ENCODE peak calls at places on chromosomes 16 and 17, in nine cellular contexts. F is GM12878, B is esophagus muscularis mucosa, Q is A549, V is stomach, K is suprapubic skin, A is transverse colon, L is SK-N-SH, O is HepG2. I is an unnamed sample.

GRCh38 chr17:76714336-76714735 is 3.6 kb upstream of the MXRA7 start:
- DNase-seq in F (no peak), B (no peak), Q (no peak), V (no peak), K (no peak), A (no peak), L (no peak), O (no peak), I (no peak)

GRCh38 chr17:3983945-3984484 is 19.8 kb upstream of the ATP2A3 start:
- DNase-seq in F (no peak), B (no peak), Q (peak; percentile 48), V (no peak), K (no peak), A (no peak), L (peak; percentile 25), O (no peak), I (no peak)

GRCh38 chr17:7138800-7139381 is 24.3 kb upstream of the ASGR2 start:
- DNase-seq in F (no peak), B (no peak), Q (no peak), V (no peak), K (no peak), A (no peak), L (no peak), O (peak; percentile 81), I (no peak)

GRCh38 chr16:27169511-27170071 is 33.7 kb upstream of the KDM8 start:
- DNase-seq in F (peak; percentile 13), B (no peak), Q (peak; percentile 68), V (peak; percentile 40), K (no peak), A (peak; percentile 28), L (peak; percentile 29), O (peak; percentile 53), I (no peak)

GRCh38 chr16:75929056-75929455 is 202.8 kb upstream of the CPHXL start:
- DNase-seq in F (no peak), B (no peak), Q (no peak), V (no peak), K (no peak), A (no peak), L (no peak), O (no peak), I (no peak)

GRCh38 chr16:66161942-66162341 is 204.5 kb upstream of the CDH5 start:
- DNase-seq in F (no peak), B (no peak), Q (peak; percentile 20), V (no peak), K (peak; percentile 71), A (no peak), L (no peak), O (no peak), I (no peak)

GRCh38 chr16:78505544-78506371 is 406.3 kb downstream of the WWOX start:
- DNase-seq in F (no peak), B (no peak), Q (no peak), V (peak; percentile 33), K (peak; percentile 84), A (peak; percentile 30), L (no peak), O (peak; percentile 80), I (peak; percentile 82)

GRCh38 chr17:76594676-76595075 is 9.0 kb upstream of the ST6GALNAC2 start:
- DNase-seq in F (no peak), B (no peak), Q (no peak), V (no peak), K (no peak), A (no peak), L (no peak), O (no peak), I (no peak)

GRCh38 chr17:8126306-8127066 is 2.6 kb upstream of the HES7 start:
- DNase-seq in F (no peak), B (no peak), Q (peak; percentile 80), V (no peak), K (no peak), A (peak; percentile 58), L (peak; percentile 84), O (no peak), I (peak; percentile 56)

GRCh38 chr17:76176701-76177574 is 35.9 kb upstream of the FOXJ1 start:
- DNase-seq in F (no peak), B (no peak), Q (no peak), V (no peak), K (no peak), A (no peak), L (no peak), O (no peak), I (no peak)

GRCh38 chr16:50067290-50067853 is 1.6 kb downstream of the HEATR3 start:
- DNase-seq in F (no peak), B (no peak), Q (peak; percentile 45), V (no peak), K (no peak), A (no peak), L (peak; percentile 53), O (peak; percentile 79), I (peak; percentile 23)

GRCh38 chr17:68021963-68022362 is 13.6 kb upstream of the KPNA2 start:
- DNase-seq in F (no peak), B (no peak), Q (no peak), V (no peak), K (no peak), A (no peak), L (no peak), O (no peak), I (no peak)

GRCh38 chr17:21186399-21187187 is 27.4 kb downstream of the TMEM11 start:
- DNase-seq in F (no peak), B (no peak), Q (no peak), V (no peak), K (no peak), A (no peak), L (no peak), O (no peak), I (no peak)

GRCh38 chr16:12349950-12350842 is 373.7 kb downstream of the SNX29 start:
- DNase-seq in F (no peak), B (no peak), Q (no peak), V (no peak), K (no peak), A (no peak), L (no peak), O (no peak), I (no peak)

GRCh38 chr16:65121870-65122723 is at the start of gene CDH11:
- DNase-seq in F (no peak), B (peak; percentile 91), Q (no peak), V (peak; percentile 25), K (no peak), A (peak; percentile 38), L (peak; percentile 82), O (no peak), I (peak; percentile 92)

GRCh38 chr16:4416200-4417032 is at the start of gene CORO7:
- DNase-seq in F (peak; percentile 76), B (peak; percentile 99), Q (peak; percentile 89), V (peak; percentile 98), K (peak; percentile 98), A (peak; percentile 98), L (peak; percentile 99), O (peak; percentile 80), I (peak; percentile 94)

GRCh38 chr16:84839956-84840355 is 20.2 kb downstream of the CRISPLD2 start:
- DNase-seq in F (no peak), B (no peak), Q (peak; percentile 37), V (no peak), K (no peak), A (no peak), L (peak; percentile 21), O (no peak), I (no peak)

DNA sequence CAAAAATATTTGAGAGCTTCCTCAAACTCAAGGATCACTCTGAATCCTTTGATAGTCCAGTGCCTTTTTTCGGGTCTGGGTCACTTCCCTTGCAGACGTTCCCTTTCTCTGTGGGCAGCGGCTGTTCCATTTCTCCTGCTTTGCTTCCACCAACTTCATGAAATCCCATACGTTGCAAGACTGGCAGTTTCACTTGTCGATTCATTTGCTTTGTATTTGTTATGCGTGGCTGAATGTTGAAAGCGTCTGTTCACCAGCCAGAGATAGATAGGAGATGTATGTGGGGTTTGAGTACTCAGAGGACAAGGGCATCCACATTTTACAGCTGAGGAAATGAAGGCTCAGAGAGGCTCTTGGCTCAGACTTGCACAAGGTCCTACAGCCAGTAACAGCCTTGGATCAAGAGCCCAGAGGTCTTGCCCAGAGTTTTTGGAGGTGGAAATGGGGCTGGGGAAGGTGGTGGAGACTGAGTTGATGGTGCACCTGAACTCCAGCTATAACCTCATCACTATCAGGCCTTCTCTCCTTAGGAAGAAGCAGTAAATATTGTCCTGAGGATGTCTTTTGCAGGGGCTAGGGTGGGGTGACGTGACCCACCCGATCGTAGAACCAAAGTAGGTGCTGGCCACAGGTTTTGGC is 1.3 kb upstream of the CCDC102A start:
- DNase-seq in F (no peak), B (no peak), Q (no peak), V (no peak), K (peak; percentile 54), A (no peak), L (no peak), O (no peak), I (peak; percentile 8)
- TF ChIP-seq EP300 in F (no peak), B (no peak), Q (no peak), V (no peak), K (no peak), A (no peak), L (no peak), O (no peak), I (no peak)

GRCh38 chr17:44977740-44978584 is 9.9 kb upstream of the C1QL1 start:
- DNase-seq in F (no peak), B (no peak), Q (no peak), V (no peak), K (no peak), A (no peak), L (no peak), O (no peak), I (no peak)
- TF ChIP-seq EP300 in F (no peak), B (no peak), Q (no peak), V (no peak), K (no peak), A (no peak), L (no peak), O (no peak), I (no peak)

GRCh38 chr16:13959626-13960025 is 39.7 kb downstream of the ERCC4 start:
- DNase-seq in F (no peak), B (no peak), Q (no peak), V (no peak), K (no peak), A (no peak), L (no peak), O (no peak), I (no peak)

GRCh38 chr16:13957197-13958078 is 37.5 kb downstream of the ERCC4 start:
- DNase-seq in F (peak; percentile 56), B (no peak), Q (peak; percentile 99), V (peak; percentile 56), K (peak; percentile 86), A (peak; percentile 69), L (peak; percentile 37), O (peak; percentile 94), I (peak; percentile 63)

GRCh38 chr16:13961099-13961811 is 41.3 kb downstream of the ERCC4 start:
- DNase-seq in F (no peak), B (no peak), Q (peak; percentile 31), V (no peak), K (no peak), A (no peak), L (no peak), O (peak; percentile 56), I (no peak)

GRCh38 chr16:13956635-13957196 is 36.8 kb downstream of the ERCC4 start:
- DNase-seq in F (peak; percentile 60), B (no peak), Q (no peak), V (no peak), K (no peak), A (no peak), L (no peak), O (no peak), I (no peak)

GRCh38 chr16:13958438-13958837 is 38.5 kb downstream of the ERCC4 start:
- DNase-seq in F (no peak), B (no peak), Q (peak; percentile 97), V (no peak), K (no peak), A (no peak), L (no peak), O (no peak), I (no peak)
- TF ChIP-seq EP300 in F (no peak), B (no peak), Q (peak; percentile 86), V (no peak), K (no peak), A (no peak), L (no peak), O (no peak), I (no peak)

GRCh38 chr17:49471089-49471683 is 23.9 kb upstream of the NGFR start:
- DNase-seq in F (no peak), B (no peak), Q (no peak), V (no peak), K (no peak), A (no peak), L (peak; percentile 87), O (peak; percentile 16), I (no peak)
- TF ChIP-seq EP300 in F (no peak), B (no peak), Q (no peak), V (no peak), K (no peak), A (no peak), L (no peak), O (no peak), I (no peak)

I was measured in ovary.